ENCODE peak calls at places on chromosome 15, in eight cellular contexts. Q, L, P, Z, X, F, I and O are unnamed samples.
A peak's percentile ranks its signal among the peaks of the same experiment; 100 is the strongest.

GRCh38 chr15:91942676-91943417 is 89.3 kb downstream of the SLCO3A1 start:
- DNase-seq in Q (no peak), L (peak; percentile 79), P (no peak), Z (no peak), X (no peak), F (no peak), I (no peak), O (peak; percentile 22)

GRCh38 chr15:76840830-76841460 is 64.2 kb downstream of the SCAPER start:
- DNase-seq in Q (peak; percentile 36), L (peak; percentile 23), P (no peak), Z (no peak), X (peak; percentile 16), F (peak; percentile 10), I (no peak), O (no peak)

GRCh38 chr15:36361351-36361870 is 218.0 kb upstream of the CDIN1 start:
- DNase-seq in Q (no peak), L (no peak), P (no peak), Z (no peak), X (no peak), F (no peak), I (no peak), O (peak; percentile 3)

GRCh38 chr15:45604321-45604720 is 17.1 kb downstream of the BLOC1S6 start:
- DNase-seq in Q (no peak), L (no peak), P (no peak), Z (no peak), X (no peak), F (no peak), I (no peak), O (no peak)

GRCh38 chr15:98903377-98904018 is 104.1 kb downstream of the PGPEP1L start:
- DNase-seq in Q (no peak), L (no peak), P (no peak), Z (no peak), X (no peak), F (no peak), I (no peak), O (no peak)

GRCh38 chr15:68256675-68257450 is 20.7 kb upstream of the FEM1B start:
- DNase-seq in Q (peak; percentile 55), L (peak; percentile 71), P (peak; percentile 41), Z (peak; percentile 9), X (peak; percentile 37), F (no peak), I (no peak), O (peak; percentile 63)

GRCh38 chr15:65278480-65278879 is 8.2 kb downstream of the PARP16 start:
- DNase-seq in Q (no peak), L (no peak), P (no peak), Z (no peak), X (no peak), F (no peak), I (no peak), O (no peak)

GRCh38 chr15:67746022-67746421 is 79.3 kb upstream of the SKOR1 start:
- DNase-seq in Q (no peak), L (peak; percentile 23), P (no peak), Z (no peak), X (no peak), F (no peak), I (no peak), O (no peak)

GRCh38 chr15:47801522-47801921 is 84.2 kb downstream of the SEMA6D start:
- DNase-seq in Q (no peak), L (no peak), P (no peak), Z (no peak), X (no peak), F (no peak), I (no peak), O (no peak)

GRCh38 chr15:101267320-101268104 is 9.8 kb downstream of the SELENOS start:
- DNase-seq in Q (no peak), L (peak; percentile 90), P (no peak), Z (no peak), X (no peak), F (no peak), I (no peak), O (no peak)

GRCh38 chr15:69380100-69380725 is 33.9 kb upstream of the KIF23 start:
- DNase-seq in Q (no peak), L (no peak), P (no peak), Z (no peak), X (no peak), F (no peak), I (no peak), O (no peak)

GRCh38 chr15:57333487-57333886 is 42.8 kb upstream of the CGNL1 start:
- DNase-seq in Q (no peak), L (no peak), P (no peak), Z (no peak), X (no peak), F (no peak), I (no peak), O (no peak)

GRCh38 chr15:85312486-85312885 is 67.9 kb upstream of the AKAP13 start:
- DNase-seq in Q (no peak), L (no peak), P (no peak), Z (no peak), X (peak; percentile 79), F (no peak), I (no peak), O (no peak)

GRCh38 chr15:29283371-29283770 is 13.7 kb upstream of the NSMCE3 start:
- DNase-seq in Q (no peak), L (no peak), P (no peak), Z (no peak), X (no peak), F (no peak), I (no peak), O (no peak)

GRCh38 chr15:68114356-68114755 is 60.2 kb downstream of the PIAS1 start:
- DNase-seq in Q (no peak), L (peak; percentile 5), P (no peak), Z (no peak), X (peak; percentile 15), F (no peak), I (no peak), O (no peak)

GRCh38 chr15:69172854-69173253 is 12.4 kb downstream of the GLCE start:
- DNase-seq in Q (no peak), L (no peak), P (no peak), Z (no peak), X (no peak), F (no peak), I (no peak), O (no peak)

GRCh38 chr15:45307230-45307924 is 55.3 kb downstream of the SLC28A2 start:
- DNase-seq in Q (peak; percentile 2), L (peak; percentile 35), P (no peak), Z (no peak), X (peak; percentile 73), F (no peak), I (no peak), O (peak; percentile 26)